ENCODE peak calls at places on chromosomes 16 and 17, in four cellular contexts. One of them, this sample, is unnamed.
A peak's percentile ranks its signal among the peaks of the same experiment; 100 is the strongest.

GRCh38 chr16:25135239-25135878 is 23.8 kb downstream of the LCMT1 start:
- DNase-seq in left lung: no peak
- DNase-seq in mucosa of descending colon: no peak
- DNase-seq in Panc1: no peak
- DNase-seq in this sample: no peak

GRCh38 chr17:65783845-65784334 is 222.4 kb upstream of the AXIN2 start:
- DNase-seq in left lung: no peak
- DNase-seq in mucosa of descending colon: no peak
- DNase-seq in Panc1: peak; percentile 50
- DNase-seq in this sample: no peak

GRCh38 chr17:73311428-73311780 is 397 bp downstream of the CDC42EP4 start:
- DNase-seq in left lung: no peak
- DNase-seq in mucosa of descending colon: no peak
- DNase-seq in Panc1: no peak
- DNase-seq in this sample: no peak

GRCh38 chr16:50742521-50743150 is 750 bp downstream of the CYLD start:
- DNase-seq in left lung: peak; percentile 38
- DNase-seq in mucosa of descending colon: no peak
- DNase-seq in Panc1: no peak
- DNase-seq in this sample: no peak

GRCh38 chr16:81316176-81316496 is 1.4 kb downstream of the GAN start:
- DNase-seq in left lung: no peak
- DNase-seq in mucosa of descending colon: no peak
- DNase-seq in Panc1: no peak
- DNase-seq in this sample: no peak

GRCh38 chr17:28347261-28347891 is 10.0 kb downstream of the POLDIP2 start:
- DNase-seq in left lung: no peak
- DNase-seq in mucosa of descending colon: no peak
- DNase-seq in Panc1: no peak
- DNase-seq in this sample: no peak

GRCh38 chr16:23742761-23743160 is 12.1 kb upstream of the CHP2 start:
- DNase-seq in left lung: no peak
- DNase-seq in mucosa of descending colon: no peak
- DNase-seq in Panc1: no peak
- DNase-seq in this sample: no peak

GRCh38 chr16:21156767-21157467 is 1.6 kb upstream of the LDAF1 start:
- DNase-seq in left lung: no peak
- DNase-seq in mucosa of descending colon: no peak
- DNase-seq in Panc1: peak; percentile 75
- DNase-seq in this sample: no peak

GRCh38 chr17:12133183-12133582 is 112.5 kb downstream of the MAP2K4 start:
- DNase-seq in left lung: no peak
- DNase-seq in mucosa of descending colon: no peak
- DNase-seq in Panc1: no peak
- DNase-seq in this sample: no peak

GRCh38 chr17:41404024-41404651 is 6.7 kb upstream of the KRT31 start:
- DNase-seq in left lung: no peak
- DNase-seq in mucosa of descending colon: no peak
- DNase-seq in Panc1: peak; percentile 60
- DNase-seq in this sample: no peak

GRCh38 chr17:45050680-45051059 is 762 bp downstream of the DCAKD start:
- DNase-seq in left lung: no peak
- DNase-seq in mucosa of descending colon: no peak
- DNase-seq in Panc1: no peak
- DNase-seq in this sample: peak; percentile 17

DNA sequence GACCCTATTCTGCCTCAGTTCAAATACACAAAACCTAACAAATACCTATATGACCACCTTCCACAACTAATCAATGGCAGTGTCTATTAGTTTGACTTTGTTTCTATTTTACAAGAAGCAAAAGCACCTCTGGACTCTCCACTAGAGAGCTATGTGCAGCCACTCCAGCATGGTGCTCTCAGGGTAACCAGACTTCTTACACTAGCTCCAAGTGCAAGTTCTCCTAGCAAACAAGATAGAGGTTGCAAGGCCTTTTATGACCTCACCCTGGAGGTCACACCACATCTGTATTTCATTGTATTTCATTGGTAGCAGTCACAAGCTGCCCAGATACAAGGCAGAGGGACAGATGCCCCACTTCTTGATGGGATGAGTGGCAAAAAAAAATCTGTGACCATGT is 8.3 kb upstream of the ZNF263 start:
- DNase-seq in left lung: no peak
- DNase-seq in mucosa of descending colon: no peak
- DNase-seq in Panc1: no peak
- DNase-seq in this sample: no peak
- H3K9me3 ChIP-seq in left lung: no peaks in the 10 kb centered on the region
- H3K9me3 ChIP-seq in mucosa of descending colon: no peaks in the 10 kb centered on the region
- H3K9me3 ChIP-seq in Panc1: no peaks in the 10 kb centered on the region
- H3K9me3 ChIP-seq in this sample: peaks cover 2% of the 10 kb centered on the region

GRCh38 chr17:77701996-77702395 is 256.5 kb upstream of the TNRC6C start:
- DNase-seq in left lung: no peak
- DNase-seq in mucosa of descending colon: no peak
- DNase-seq in Panc1: no peak
- DNase-seq in this sample: no peak
- H3K9me3 ChIP-seq in left lung: no peaks in the 10 kb centered on the region
- H3K9me3 ChIP-seq in mucosa of descending colon: peaks cover 21% of the 10 kb centered on the region
- H3K9me3 ChIP-seq in Panc1: peaks cover 19% of the 10 kb centered on the region
- H3K9me3 ChIP-seq in this sample: peaks cover 5% of the 10 kb centered on the region

GRCh38 chr16:66699898-66700297 is 3.4 kb upstream of the CMTM4 start:
- DNase-seq in left lung: no peak
- DNase-seq in mucosa of descending colon: no peak
- DNase-seq in Panc1: no peak
- DNase-seq in this sample: no peak

GRCh38 chr16:66695474-66695934 is 1.0 kb downstream of the CMTM4 start:
- DNase-seq in left lung: no peak
- DNase-seq in mucosa of descending colon: no peak
- DNase-seq in Panc1: no peak
- DNase-seq in this sample: no peak

GRCh38 chr16:66695935-66696668 is 441 bp downstream of the CMTM4 start:
- DNase-seq in left lung: peak; percentile 55
- DNase-seq in mucosa of descending colon: peak; percentile 84
- DNase-seq in Panc1: no peak
- DNase-seq in this sample: no peak

GRCh38 chr16:66696669-66697630 is at the start of gene CMTM4:
- DNase-seq in left lung: peak; percentile 89
- DNase-seq in mucosa of descending colon: peak; percentile 89
- DNase-seq in Panc1: no peak
- DNase-seq in this sample: peak; percentile 62

DNA sequence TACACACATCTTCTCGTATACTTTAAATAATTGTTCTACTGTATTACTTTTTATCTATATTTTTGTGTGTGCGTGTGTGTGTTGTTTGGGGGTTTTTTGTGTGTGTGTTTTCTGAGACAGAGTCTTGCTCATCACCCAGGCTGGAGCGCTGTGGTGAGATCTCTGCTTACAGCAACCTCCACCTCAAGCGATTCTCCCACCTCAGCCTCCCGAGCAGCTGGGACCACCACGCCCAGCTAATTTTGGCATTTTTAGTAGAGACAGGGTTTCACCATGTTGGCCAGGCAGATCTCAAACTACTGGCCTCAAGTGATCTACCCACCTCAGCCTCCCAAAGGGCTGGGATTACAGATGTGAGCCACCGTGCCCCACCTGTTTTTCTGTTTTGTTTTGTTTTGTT is 1.5 kb upstream of the CMTM4 start:
- DNase-seq in left lung: no peak
- DNase-seq in mucosa of descending colon: no peak
- DNase-seq in Panc1: no peak
- DNase-seq in this sample: no peak
- H3K9me3 ChIP-seq in left lung: no peaks in the 10 kb centered on the region
- H3K9me3 ChIP-seq in mucosa of descending colon: no peaks in the 10 kb centered on the region
- H3K9me3 ChIP-seq in Panc1: no peaks in the 10 kb centered on the region
- H3K9me3 ChIP-seq in this sample: no peaks in the 10 kb centered on the region

GRCh38 chr17:49180998-49181635 is 29.3 kb downstream of the GNGT2 start:
- DNase-seq in left lung: no peak
- DNase-seq in mucosa of descending colon: no peak
- DNase-seq in Panc1: no peak
- DNase-seq in this sample: no peak

GRCh38 chr17:49183341-49183740 is 27.0 kb downstream of the GNGT2 start:
- DNase-seq in left lung: no peak
- DNase-seq in mucosa of descending colon: no peak
- DNase-seq in Panc1: no peak
- DNase-seq in this sample: no peak

GRCh38 chr17:49183801-49184200 is 26.6 kb downstream of the GNGT2 start:
- DNase-seq in left lung: no peak
- DNase-seq in mucosa of descending colon: no peak
- DNase-seq in Panc1: no peak
- DNase-seq in this sample: no peak

DNA sequence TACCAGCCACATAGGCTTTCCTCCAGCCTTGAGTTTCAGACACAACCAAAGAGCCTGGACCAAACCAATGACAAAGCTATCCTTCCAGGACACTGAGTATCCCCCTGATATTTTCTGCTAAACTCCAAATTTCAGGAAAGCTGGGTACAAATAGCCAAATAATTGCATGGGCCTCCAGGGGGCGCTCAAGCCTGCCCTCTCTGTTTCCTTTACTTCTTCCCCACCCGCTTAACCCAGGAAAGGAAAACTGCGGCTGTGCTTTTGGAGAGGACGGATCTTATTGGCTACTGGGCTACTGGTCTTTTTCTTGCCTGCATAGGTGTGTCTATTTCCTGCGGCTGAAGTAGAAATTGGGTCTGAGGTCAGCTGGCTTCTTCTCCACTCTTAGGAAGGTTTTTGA is 30.1 kb downstream of the GNGT2 start:
- DNase-seq in left lung: peak; percentile 63
- DNase-seq in mucosa of descending colon: no peak
- DNase-seq in Panc1: peak; percentile 28
- DNase-seq in this sample: peak; percentile 46
- H3K9me3 ChIP-seq in left lung: no peaks in the 10 kb centered on the region
- H3K9me3 ChIP-seq in mucosa of descending colon: peaks cover 25% of the 10 kb centered on the region
- H3K9me3 ChIP-seq in Panc1: peaks cover 13% of the 10 kb centered on the region
- H3K9me3 ChIP-seq in this sample: peaks cover 12% of the 10 kb centered on the region